ENCODE peak calls at places on chromosomes 7 and 10, in six cellular contexts. W, X, G, I, J and A are unnamed samples.

GRCh38 chr7:134535272-134535918 is 8.0 kb downstream of the AKR1B10 start:
- DNase-seq in J (no peak), X (no peak), G (no peak), W (no peak), I (no peak), A (no peak)

GRCh38 chr10:59793924-59794323 is 40.7 kb upstream of the MRLN start:
- DNase-seq in I (no peak), J (no peak), X (no peak), W (no peak), G (no peak), A (no peak)

GRCh38 chr10:92242910-92243671 is 47.8 kb downstream of the CPEB3 start:
- DNase-seq in J (no peak), W (peak; percentile 81), X (peak; percentile 58), I (no peak), G (peak; percentile 21), A (peak; percentile 20)

GRCh38 chr10:88152720-88153119 is 289.3 kb downstream of the PTEN start:
- DNase-seq in G (no peak), J (peak; percentile 59), I (peak; percentile 17), X (peak; percentile 84), W (no peak), A (no peak)

GRCh38 chr7:131327049-131327625 is 539 bp upstream of the MKLN1 start:
- DNase-seq in W (peak; percentile 50), G (peak; percentile 43), I (no peak), J (peak; percentile 68), X (no peak), A (no peak)

GRCh38 chr7:79702116-79702515 is 248.6 kb upstream of the MAGI2 start:
- DNase-seq in J (no peak), W (no peak), I (no peak), X (no peak), G (no peak), A (no peak)

GRCh38 chr7:116652793-116653192 is 19.2 kb upstream of the MET start:
- DNase-seq in J (no peak), G (no peak), X (no peak), I (no peak), W (no peak), A (no peak)

GRCh38 chr7:82319674-82320118 is 123.9 kb downstream of the CACNA2D1 start:
- DNase-seq in I (no peak), X (no peak), G (no peak), W (peak; percentile 62), J (peak; percentile 76), A (no peak)

GRCh38 chr7:132141109-132141508 is 435.2 kb downstream of the PLXNA4 start:
- DNase-seq in X (no peak), I (no peak), J (no peak), W (no peak), G (no peak), A (no peak)

GRCh38 chr10:7185367-7185690 is 225.5 kb downstream of the SFMBT2 start:
- DNase-seq in J (no peak), W (no peak), G (no peak), I (no peak), X (no peak), A (no peak)

GRCh38 chr10:28285816-28286215 is 17.0 kb downstream of the MPP7 start:
- DNase-seq in J (no peak), I (no peak), W (no peak), X (no peak), G (no peak), A (no peak)

GRCh38 chr10:2978111-2978510 is 89.2 kb upstream of the PFKP start:
- DNase-seq in W (no peak), I (no peak), J (no peak), X (no peak), G (no peak), A (peak; percentile 11)

GRCh38 chr7:115009139-115009538 is 87.2 kb downstream of the MDFIC start:
- DNase-seq in J (no peak), I (no peak), G (no peak), X (no peak), W (no peak), A (no peak)

GRCh38 chr7:21702303-21702702 is 159.5 kb downstream of the DNAH11 start:
- DNase-seq in G (no peak), I (no peak), X (no peak), W (no peak), J (no peak), A (no peak)

DNA sequence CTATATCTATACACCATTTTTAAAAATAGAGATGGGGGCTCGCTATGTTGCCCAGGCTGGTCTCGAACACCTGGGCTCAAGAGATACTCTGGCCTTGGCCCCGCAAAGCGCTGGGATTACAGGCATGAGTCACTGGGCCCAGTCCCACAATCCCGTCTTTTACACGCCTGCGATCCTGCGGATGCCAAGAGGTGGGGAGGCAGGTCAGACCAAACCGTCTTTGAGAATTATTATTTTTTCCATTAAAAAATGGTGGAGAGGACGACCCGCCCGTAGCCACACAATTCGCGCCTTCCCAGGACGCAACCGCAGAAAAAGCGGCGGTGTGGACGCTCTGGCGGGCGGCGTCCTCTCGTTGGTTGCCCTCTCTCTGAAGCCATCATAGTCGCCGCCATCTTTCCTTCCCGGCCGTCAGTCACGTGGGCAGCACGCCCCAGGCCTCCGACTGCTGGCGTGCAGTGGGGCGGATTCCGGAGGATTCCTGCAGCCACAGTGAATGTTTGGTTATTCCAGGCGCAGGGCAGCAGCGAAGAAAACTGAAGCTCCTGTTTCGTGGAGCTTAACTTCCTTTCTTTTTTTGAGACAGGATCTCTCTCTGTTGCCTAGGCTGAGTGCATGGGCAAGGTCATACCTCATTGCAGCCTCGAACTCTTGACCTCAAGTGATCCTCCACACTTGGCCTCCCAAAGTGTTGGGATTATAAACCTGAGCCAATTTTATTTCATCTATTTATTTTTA is 9.9 kb upstream of the EPHB4 start:
- DNase-seq in G (peak; percentile 87), J (peak; percentile 95), X (peak; percentile 94), W (peak; percentile 94), I (peak; percentile 70), A (peak; percentile 89)
- TF ChIP-seq POLR2A in G (peak; percentile 79), J (no peak), X (no peak), W (peak; percentile 67), I (no peak), A (peak; percentile 55)

DNA sequence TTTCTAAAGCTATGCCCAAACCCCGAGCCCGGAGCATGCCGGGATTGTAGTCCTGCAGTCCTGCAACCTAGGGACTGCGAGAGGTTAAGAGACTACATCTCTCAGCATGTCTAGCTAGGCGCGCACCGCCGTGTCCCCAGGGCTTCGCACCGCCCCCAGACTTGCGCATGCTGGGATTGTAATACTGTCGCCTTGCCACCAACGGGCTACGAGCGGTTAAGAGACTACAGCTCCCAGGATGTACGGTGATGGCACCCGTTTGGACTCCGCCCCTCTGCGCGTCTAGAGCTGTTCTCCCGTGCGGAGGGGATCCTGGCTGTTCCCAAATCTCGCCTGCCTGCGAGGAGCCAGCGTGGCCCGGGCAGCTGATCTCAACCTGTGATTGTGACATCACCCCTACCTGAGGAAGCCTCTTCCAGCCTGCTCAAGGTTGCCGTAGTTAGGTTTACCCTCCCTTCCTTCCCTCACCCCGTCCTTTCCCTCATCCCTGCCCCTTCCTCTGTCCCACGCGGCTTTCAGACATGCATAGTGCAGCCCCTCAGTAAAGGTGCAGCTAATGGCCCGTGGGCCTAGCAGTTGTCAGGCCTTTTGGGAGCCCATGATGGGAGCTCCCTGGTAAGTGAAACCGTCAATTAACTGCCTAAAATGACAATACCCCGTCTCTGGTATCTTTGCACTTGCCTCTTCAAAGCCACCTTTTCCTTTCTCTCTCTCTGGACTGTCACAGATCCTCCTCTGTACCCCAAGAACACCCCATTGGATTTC is 6.3 kb upstream of the ZNF736 start:
- DNase-seq in X (peak; percentile 92), G (peak; percentile 39), J (peak; percentile 95), W (peak; percentile 97), I (peak; percentile 47), A (peak; percentile 67)
- TF ChIP-seq POLR2A in X (no peak), G (peak; percentile 39), J (peak; percentile 6), W (peak; percentile 78), I (no peak), A (no peak)

GRCh38 chr10:73627300-73627699 is 14.0 kb downstream of the MYOZ1 start:
- DNase-seq in G (no peak), X (no peak), J (no peak), W (no peak), I (no peak), A (no peak)

GRCh38 chr10:73628405-73628804 is 12.9 kb downstream of the MYOZ1 start:
- DNase-seq in J (no peak), X (peak; percentile 3), G (no peak), W (peak; percentile 68), I (no peak), A (no peak)

GRCh38 chr10:73629165-73629564 is 12.1 kb downstream of the MYOZ1 start:
- DNase-seq in G (no peak), I (no peak), W (no peak), J (no peak), X (peak; percentile 10), A (no peak)

GRCh38 chr10:73625004-73625883 is 16.0 kb downstream of the MYOZ1 start:
- DNase-seq in I (no peak), X (no peak), W (peak; percentile 15), G (peak; percentile 74), J (peak; percentile 68), A (peak; percentile 69)

DNA sequence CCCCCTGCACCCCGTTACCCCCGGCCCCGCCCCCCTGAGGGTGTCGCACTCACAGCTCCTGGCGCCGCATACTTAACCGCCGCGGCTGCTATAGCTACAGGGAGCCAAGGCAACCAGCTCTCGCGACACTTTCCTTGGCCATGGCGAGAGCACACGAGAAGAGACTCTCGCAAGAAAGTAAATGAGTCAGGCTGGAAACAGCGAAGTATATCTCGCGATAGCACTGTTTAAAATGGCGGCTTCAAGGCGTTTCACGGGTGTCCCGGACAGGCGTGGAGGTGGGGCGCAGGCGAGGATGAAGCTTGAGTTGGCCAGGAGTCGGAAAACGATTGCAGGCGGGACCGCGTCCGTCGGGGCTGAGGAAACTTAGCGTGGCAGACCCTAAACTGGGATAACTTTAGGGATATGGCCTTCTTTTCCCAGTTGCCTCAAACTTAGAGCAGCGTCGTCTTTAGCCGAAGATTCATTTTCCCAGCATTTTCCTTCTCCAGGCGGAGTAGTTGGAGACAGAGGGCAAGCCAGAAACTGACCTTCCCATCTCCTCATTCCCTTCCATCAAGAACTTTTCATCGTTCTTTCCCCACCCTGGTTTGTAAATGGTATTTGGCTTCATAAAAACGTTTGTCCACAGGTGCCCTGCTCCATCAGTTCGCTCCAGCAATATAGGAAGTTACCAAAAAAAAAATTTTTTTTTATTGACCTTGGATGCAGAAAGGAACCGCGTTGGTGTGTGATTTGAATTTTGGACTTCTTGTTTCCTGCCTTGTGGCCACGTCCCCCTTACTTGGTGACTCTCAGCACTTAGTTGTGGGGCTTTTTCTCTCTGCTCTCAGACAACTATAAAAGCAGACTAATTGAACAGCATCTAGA is 15.2 kb downstream of the MYOZ1 start:
- DNase-seq in G (peak; percentile 98), J (peak; percentile 95), X (peak; percentile 91), I (peak; percentile 94), W (peak; percentile 98), A (peak; percentile 98)
- TF ChIP-seq POLR2A in G (peak; percentile 98), J (peak; percentile 58), X (peak; percentile 31), I (peak; percentile 90), W (peak; percentile 88), A (peak; percentile 92)

DNA sequence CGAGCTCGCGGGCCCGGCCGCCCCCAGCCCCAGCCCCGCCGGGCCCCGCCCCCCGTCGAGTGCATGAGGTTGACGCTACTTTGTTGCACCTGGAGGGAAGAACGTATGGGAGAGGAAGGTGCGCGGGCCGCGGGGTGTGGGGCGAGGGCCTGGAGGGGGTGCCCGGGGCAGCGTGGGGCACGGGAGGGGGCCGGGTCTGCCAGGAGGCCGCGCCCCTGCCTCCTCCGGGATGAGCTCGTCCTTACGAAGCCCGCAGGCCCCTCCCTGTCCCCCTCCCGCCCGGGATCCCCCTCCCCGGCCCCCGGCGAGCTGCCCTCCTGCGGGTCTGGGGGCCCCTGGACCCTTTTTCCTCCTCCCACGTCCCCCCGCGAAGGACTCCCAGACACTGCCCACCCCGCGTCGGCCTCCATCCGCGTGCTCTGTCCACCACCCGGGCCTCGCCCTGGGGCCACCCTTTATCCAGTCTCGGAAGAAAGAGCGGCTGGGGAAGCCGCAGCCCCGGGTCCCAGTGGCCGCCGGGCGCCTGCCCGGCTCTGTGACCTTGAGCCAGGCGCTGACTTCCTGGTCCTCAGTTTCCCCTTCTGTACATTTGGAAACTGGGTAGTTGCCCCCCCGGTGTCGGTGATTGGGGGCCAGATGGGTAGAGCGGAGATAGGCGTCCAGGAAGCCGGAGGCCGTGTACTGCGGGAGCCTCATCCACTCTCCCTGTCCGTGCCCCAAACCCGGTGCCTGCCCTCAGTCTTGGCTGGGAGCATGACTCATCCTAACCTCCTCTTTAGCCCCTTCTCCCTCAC is 521 bp downstream of the LIMK1 start:
- DNase-seq in G (peak; percentile 93), I (no peak), J (peak; percentile 80), X (no peak), W (peak; percentile 37), A (peak; percentile 57)
- TF ChIP-seq POLR2A in G (peak; percentile 33), I (no peak), J (no peak), X (no peak), W (no peak), A (peak; percentile 22)